ENCODE peak calls at places on chromosomes 11 and 22, in four cellular contexts. O, C, X and J are unnamed samples.

GRCh38 chr11:62680825-62681240 is 2.0 kb upstream of the UBXN1 start:
- DNase-seq in O (peak; percentile 75), C (peak; percentile 90), X (peak; percentile 71), J (peak; percentile 62)

GRCh38 chr11:130409618-130410388 is 18.6 kb downstream of the ADAMTS8 start:
- DNase-seq in O (no peak), C (no peak), X (no peak), J (no peak)

GRCh38 chr22:32697331-32697995 is 104.0 kb upstream of the TIMP3 start:
- DNase-seq in O (no peak), C (no peak), X (no peak), J (no peak)

GRCh38 chr11:61728066-61728939 is 24.1 kb upstream of the MYRF start:
- DNase-seq in O (no peak), C (no peak), X (no peak), J (no peak)

GRCh38 chr11:111064118-111064517 is 181.4 kb upstream of the POU2AF2 start:
- DNase-seq in O (peak; percentile 90), C (peak; percentile 43), X (no peak), J (peak; percentile 42)

GRCh38 chr22:41177626-41178424 is 27.3 kb upstream of the L3MBTL2 start:
- DNase-seq in O (no peak), C (no peak), X (no peak), J (no peak)

GRCh38 chr22:41479671-41480396 is 10.9 kb downstream of the ACO2 start:
- DNase-seq in O (peak; percentile 92), C (peak; percentile 78), X (no peak), J (peak; percentile 50)

GRCh38 chr22:27906241-27906640 is 12.8 kb downstream of the PITPNB start:
- DNase-seq in O (peak; percentile 20), C (no peak), X (no peak), J (no peak)

GRCh38 chr22:46537946-46538815 is 761 bp upstream of the CELSR1 start:
- DNase-seq in O (peak; percentile 35), C (peak; percentile 61), X (no peak), J (peak; percentile 34)

GRCh38 chr11:110525883-110526282 is 96.1 kb downstream of the FDX1 start:
- DNase-seq in O (peak; percentile 72), C (peak; percentile 87), X (peak; percentile 53), J (peak; percentile 10)

GRCh38 chr11:123822591-123822990 is 16.4 kb upstream of the OR6M1 start:
- DNase-seq in O (no peak), C (no peak), X (no peak), J (no peak)

GRCh38 chr11:133163463-133164419 is 368.6 kb downstream of the OPCML start:
- DNase-seq in O (peak; percentile 5), C (peak; percentile 62), X (no peak), J (peak; percentile 36)

GRCh38 chr22:49701380-49702067 is 126.1 kb downstream of the BRD1 start:
- DNase-seq in O (no peak), C (no peak), X (no peak), J (no peak)

GRCh38 chr11:72584293-72584921 is 89.8 kb downstream of the PDE2A start:
- DNase-seq in O (no peak), C (peak; percentile 59), X (peak; percentile 60), J (no peak)

GRCh38 chr22:35568751-35569725 is 28.4 kb downstream of the RASD2 start:
- DNase-seq in O (peak; percentile 54), C (peak; percentile 94), X (peak; percentile 52), J (peak; percentile 44)

GRCh38 chr11:65427691-65428577 is 5.3 kb downstream of the NEAT1 start:
- DNase-seq in O (peak; percentile 67), C (peak; percentile 87), X (no peak), J (peak; percentile 68)

GRCh38 chr11:91124363-91124762 is 901.5 kb upstream of the CHORDC1 start:
- DNase-seq in O (no peak), C (no peak), X (no peak), J (no peak)

GRCh38 chr11:221998-222789 is 13.9 kb downstream of the SIRT3 start:
- DNase-seq in O (no peak), C (no peak), X (no peak), J (no peak)

GRCh38 chr11:122773781-122774266 is 64.5 kb upstream of the CRTAM start:
- DNase-seq in O (no peak), C (no peak), X (no peak), J (no peak)

GRCh38 chr22:48758021-48758561 is 1069.6 kb downstream of the BRD1 start:
- DNase-seq in O (no peak), C (no peak), X (no peak), J (no peak)

GRCh38 chr11:134856371-134856971 is 444.4 kb upstream of the B3GAT1 start:
- DNase-seq in O (no peak), C (no peak), X (no peak), J (no peak)

GRCh38 chr11:72432347-72433287 is 1.7 kb downstream of the CLPB start:
- DNase-seq in O (no peak), C (peak; percentile 11), X (no peak), J (no peak)

GRCh38 chr11:120188831-120189455 is 21.9 kb upstream of the OAF start:
- DNase-seq in O (no peak), C (no peak), X (no peak), J (no peak)

GRCh38 chr11:116312560-116313340 is 460.0 kb downstream of the BUD13 start:
- DNase-seq in O (peak; percentile 29), C (peak; percentile 1), X (peak; percentile 54), J (no peak)

DNA sequence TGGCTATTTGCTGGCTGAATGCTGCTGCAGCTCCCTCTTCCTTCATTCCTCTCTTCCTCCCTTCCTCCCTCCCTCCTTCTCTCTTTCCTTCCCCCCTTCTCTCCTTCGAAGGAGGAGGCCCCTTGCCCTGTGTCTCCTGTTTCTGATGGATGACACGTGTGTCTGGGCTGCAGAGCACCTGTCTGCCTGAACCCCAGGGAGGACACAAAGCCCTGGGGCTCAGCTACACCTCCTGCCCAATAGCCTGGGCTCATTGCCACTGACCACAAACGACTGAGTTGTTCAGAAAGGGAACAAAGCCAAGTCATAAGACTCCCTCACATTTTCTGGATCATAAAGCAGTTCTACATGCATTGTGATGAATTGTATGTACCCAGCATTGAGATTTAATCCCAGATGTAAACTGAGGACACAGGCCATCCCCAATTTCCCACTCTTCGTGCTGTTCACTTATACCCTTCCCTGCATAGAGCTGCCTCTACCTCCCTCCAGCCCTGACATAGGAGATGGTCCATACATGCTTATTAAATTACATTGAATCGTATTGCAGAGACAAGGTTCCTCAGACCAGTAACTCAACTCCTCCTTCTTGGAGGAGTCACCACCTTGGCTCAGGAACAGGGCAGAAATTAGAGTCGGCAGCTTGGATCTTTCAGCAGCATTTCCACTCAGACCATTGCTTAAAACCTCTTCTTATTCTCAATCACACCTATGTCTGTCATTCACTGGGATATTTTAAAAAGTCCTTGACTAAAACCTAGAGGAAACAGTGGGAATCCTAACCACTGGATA is 1.2 kb downstream of the CSRP3 start:
- DNase-seq in O (peak; percentile 80), C (peak; percentile 77), X (peak; percentile 31), J (no peak)
- H3K4me3 ChIP-seq in O (no peak overlapping the region), C (no peak overlapping the region), X (no peak overlapping the region), J (no peak overlapping the region)

DNA sequence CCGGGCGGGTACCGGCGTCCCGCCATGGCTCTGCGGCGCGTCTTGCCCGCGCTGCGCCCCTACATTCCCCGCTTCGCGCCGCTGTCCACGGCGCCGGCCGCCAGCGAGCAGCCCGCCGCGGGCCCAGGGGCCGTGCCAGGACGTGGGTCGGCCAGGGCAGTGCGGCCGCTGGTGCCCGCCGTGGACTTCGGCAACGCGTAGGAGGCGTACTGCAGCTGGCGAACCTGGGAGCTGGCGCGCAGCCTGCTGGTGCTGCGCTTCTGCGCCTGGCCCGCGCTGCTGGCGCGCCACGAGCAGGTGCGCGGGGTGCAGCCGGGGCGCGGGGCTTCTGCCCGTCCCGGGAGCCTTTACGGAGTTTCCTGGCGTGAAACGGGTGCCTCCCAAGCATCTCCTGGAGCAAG is 20.1 kb downstream of the DGCR6L start:
- DNase-seq in O (peak; percentile 3), C (peak; percentile 57), X (no peak), J (no peak)
- H3K4me3 ChIP-seq in O (peak overlapping the region; percentile 34), C (peak overlapping the region; percentile 64), X (peak overlapping the region; percentile 40), J (peak overlapping the region; percentile 45)

GRCh38 chr11:26720003-26720402 is 1.9 kb downstream of the SLC5A12 start:
- DNase-seq in O (no peak), C (no peak), X (no peak), J (no peak)
- H3K4me3 ChIP-seq in O (no peak overlapping the region), C (no peak overlapping the region), X (no peak overlapping the region), J (no peak overlapping the region)

GRCh38 chr22:37983860-37984791 is at the start of gene SOX10:
- DNase-seq in O (no peak), C (no peak), X (no peak), J (no peak)
- H3K4me3 ChIP-seq in O (no peak within 1 kb of the TSS), C (no peak within 1 kb of the TSS), X (no peak within 1 kb of the TSS), J (no peak within 1 kb of the TSS)

GRCh38 chr11:47523491-47524199 is 29.3 kb downstream of the CELF1 start:
- DNase-seq in O (peak; percentile 87), C (peak; percentile 84), X (peak; percentile 70), J (peak; percentile 83)
- H3K4me3 ChIP-seq in O (no peak overlapping the region), C (peak overlapping the region; percentile 35), X (no peak overlapping the region), J (no peak overlapping the region)

GRCh38 chr11:32427935-32428664 is 7.2 kb downstream of the WT1 start:
- DNase-seq in O (no peak), C (no peak), X (no peak), J (no peak)
- H3K4me3 ChIP-seq in O (no peak overlapping the region), C (no peak overlapping the region), X (no peak overlapping the region), J (no peak overlapping the region)

GRCh38 chr11:118174006-118174567 is 2.4 kb downstream of the SCN2B start:
- DNase-seq in O (no peak), C (no peak), X (no peak), J (no peak)
- H3K4me3 ChIP-seq in O (no peak overlapping the region), C (no peak overlapping the region), X (no peak overlapping the region), J (no peak overlapping the region)

DNA sequence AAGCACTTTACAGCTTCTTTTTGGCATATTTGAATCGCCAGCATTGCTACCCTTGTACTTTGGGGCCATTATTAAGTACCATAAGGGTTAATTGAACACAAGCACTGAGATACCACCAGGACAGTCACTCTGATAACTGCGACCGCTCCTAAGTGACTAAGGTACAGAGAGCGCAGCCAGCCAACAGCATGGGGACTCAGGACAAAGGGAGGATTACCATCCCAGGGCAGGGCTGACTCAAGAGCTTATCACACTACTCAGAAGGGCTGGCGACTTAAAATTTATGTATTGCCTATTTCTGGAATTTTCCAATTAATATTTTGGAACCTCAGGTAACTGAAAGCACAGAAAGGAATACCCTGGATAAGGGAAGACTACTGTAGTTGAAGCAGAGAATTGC is 479 bp downstream of the ZNF280A start:
- DNase-seq in O (no peak), C (no peak), X (no peak), J (no peak)
- H3K4me3 ChIP-seq in O (no peak overlapping the region), C (no peak overlapping the region), X (no peak overlapping the region), J (no peak overlapping the region)

GRCh38 chr11:57357827-57358226 is 19.7 kb downstream of the P2RX3 start:
- DNase-seq in O (no peak), C (peak; percentile 75), X (no peak), J (no peak)

GRCh38 chr11:57354699-57355098 is 16.5 kb downstream of the P2RX3 start:
- DNase-seq in O (no peak), C (no peak), X (no peak), J (no peak)

GRCh38 chr11:57357310-57357709 is 19.2 kb downstream of the P2RX3 start:
- DNase-seq in O (no peak), C (no peak), X (no peak), J (no peak)

GRCh38 chr11:57358543-57358961 is 20.4 kb downstream of the P2RX3 start:
- DNase-seq in O (no peak), C (peak; percentile 29), X (no peak), J (no peak)

GRCh38 chr11:57356179-57356757 is 18.1 kb downstream of the P2RX3 start:
- DNase-seq in O (no peak), C (no peak), X (no peak), J (no peak)
- H3K4me3 ChIP-seq in O (no peak overlapping the region), C (no peak overlapping the region), X (no peak overlapping the region), J (no peak overlapping the region)